ENCODE peak calls at places on chromosomes 6 and 20, in five cellular contexts. M, O, Q, B and C are unnamed samples.

GRCh38 chr20:34891166-34892062 is 15.0 kb downstream of the ACSS2 start:
- DNase-seq in M (no peak), O (no peak), Q (no peak), B (no peak), C (no peak)

GRCh38 chr6:41374618-41375590 is 39.5 kb downstream of the NCR2 start:
- DNase-seq in M (no peak), O (no peak), Q (no peak), B (peak), C (peak)

GRCh38 chr6:29946787-29947186 is 4.5 kb downstream of the HLA-A start:
- DNase-seq in M (no peak), O (no peak), Q (no peak), B (no peak), C (no peak)

GRCh38 chr20:10861619-10862018 is 187.8 kb upstream of the JAG1 start:
- DNase-seq in M (no peak), O (no peak), Q (no peak), B (no peak), C (no peak)

GRCh38 chr6:156782691-156783320 is 5.6 kb downstream of the ARID1B start:
- DNase-seq in M (no peak), O (no peak), Q (no peak), B (no peak), C (no peak)

GRCh38 chr6:35500782-35501181 is 3.9 kb upstream of the TEAD3 start:
- DNase-seq in M (no peak), O (no peak), Q (peak), B (no peak), C (no peak)

GRCh38 chr6:56540950-56541600 is 101.6 kb downstream of the DST start:
- DNase-seq in M (no peak), O (no peak), Q (peak), B (no peak), C (no peak)

GRCh38 chr6:33828764-33829731 is 25.2 kb upstream of the MLN start:
- DNase-seq in M (no peak), O (no peak), Q (peak), B (no peak), C (no peak)

GRCh38 chr20:58599966-58600365 is 51.1 kb upstream of the STX16 start:
- DNase-seq in M (no peak), O (no peak), Q (no peak), B (no peak), C (no peak)

GRCh38 chr20:33433465-33433864 is 10.1 kb downstream of the SNTA1 start:
- DNase-seq in M (no peak), O (no peak), Q (no peak), B (no peak), C (no peak)

GRCh38 chr6:135334169-135334568 is 153.1 kb downstream of the MYB start:
- DNase-seq in M (no peak), O (no peak), Q (no peak), B (no peak), C (no peak)

GRCh38 chr6:138517635-138518034 is 18.3 kb upstream of the NHSL1 start:
- DNase-seq in M (no peak), O (peak), Q (peak), B (peak), C (peak)

GRCh38 chr6:34143884-34144580 is 1.9 kb downstream of the GRM4 start:
- DNase-seq in M (no peak), O (peak), Q (peak), B (peak), C (no peak)

GRCh38 chr20:52154575-52154974 is 37.0 kb downstream of the ZFP64 start:
- DNase-seq in M (no peak), O (no peak), Q (no peak), B (no peak), C (no peak)

GRCh38 chr6:73738367-73739028 is 42.5 kb downstream of the CD109 start:
- DNase-seq in M (no peak), O (no peak), Q (no peak), B (no peak), C (no peak)

GRCh38 chr6:73742433-73742832 is 46.4 kb downstream of the CD109 start:
- DNase-seq in M (no peak), O (no peak), Q (no peak), B (no peak), C (no peak)

GRCh38 chr6:73743556-73743955 is 47.6 kb downstream of the CD109 start:
- DNase-seq in M (no peak), O (no peak), Q (no peak), B (no peak), C (no peak)

GRCh38 chr6:73734843-73735453 is 38.9 kb downstream of the CD109 start:
- DNase-seq in M (no peak), O (no peak), Q (no peak), B (no peak), C (no peak)

GRCh38 chr6:73739097-73739496 is 43.1 kb downstream of the CD109 start:
- DNase-seq in M (no peak), O (no peak), Q (peak), B (no peak), C (no peak)
- TF ChIP-seq TAF1 in M (no peak), O (no peak), Q (no peak), B (no peak), C (no peak)

GRCh38 chr6:6004147-6004995 is 2.4 kb downstream of the NRN1 start:
- DNase-seq in M (no peak), O (no peak), Q (no peak), B (peak), C (no peak)
- TF ChIP-seq TAF1 in M (no peak), O (no peak), Q (no peak), B (no peak), C (no peak)

GRCh38 chr6:24848461-24848860 is 49.7 kb upstream of the ARMH2 start:
- DNase-seq in M (no peak), O (no peak), Q (no peak), B (no peak), C (no peak)

GRCh38 chr6:24845578-24845977 is 46.9 kb upstream of the ARMH2 start:
- DNase-seq in M (no peak), O (no peak), Q (peak), B (no peak), C (no peak)

GRCh38 chr6:24844061-24844460 is 45.3 kb upstream of the ARMH2 start:
- DNase-seq in M (no peak), O (no peak), Q (no peak), B (no peak), C (no peak)

GRCh38 chr6:24847402-24847801 is 48.7 kb upstream of the ARMH2 start:
- DNase-seq in M (no peak), O (no peak), Q (no peak), B (no peak), C (no peak)

DNA sequence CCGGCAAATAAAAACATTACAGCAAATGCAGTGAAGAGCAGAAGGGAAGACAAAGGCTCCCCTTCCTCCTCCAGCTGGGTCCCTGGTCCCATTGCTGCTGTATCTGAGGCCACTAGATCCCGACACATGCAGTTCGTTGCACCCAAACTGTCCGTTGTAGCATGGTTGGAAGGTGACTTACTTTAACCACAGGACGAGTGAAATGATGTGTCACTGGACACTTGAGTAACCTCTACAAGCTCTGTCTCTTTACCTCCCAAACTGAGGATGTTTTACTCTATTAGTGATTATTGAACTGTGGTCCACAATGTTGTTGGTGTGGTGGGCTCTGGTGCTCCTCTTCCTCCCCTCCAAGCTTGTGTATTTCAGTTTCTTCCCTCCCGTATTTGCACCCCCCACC is 46.2 kb upstream of the ARMH2 start:
- DNase-seq in M (no peak), O (no peak), Q (no peak), B (no peak), C (no peak)
- TF ChIP-seq TAF1 in M (no peak), O (no peak), Q (no peak), B (no peak), C (no peak)

GRCh38 chr6:53956068-53956711 is 155.1 kb upstream of the MLIP start:
- DNase-seq in M (peak), O (no peak), Q (peak), B (peak), C (no peak)
- TF ChIP-seq TAF1 in M (no peak), O (no peak), Q (no peak), B (no peak), C (no peak)

GRCh38 chr6:113351183-113351834 is 505.8 kb upstream of the MARCKS start:
- DNase-seq in M (no peak), O (no peak), Q (no peak), B (no peak), C (no peak)

GRCh38 chr6:113343940-113344339 is 513.2 kb upstream of the MARCKS start:
- DNase-seq in M (no peak), O (no peak), Q (no peak), B (no peak), C (no peak)

GRCh38 chr6:113350521-113350920 is 506.6 kb upstream of the MARCKS start:
- DNase-seq in M (no peak), O (no peak), Q (no peak), B (no peak), C (no peak)

GRCh38 chr6:113344969-113345368 is 512.2 kb upstream of the MARCKS start:
- DNase-seq in M (no peak), O (no peak), Q (no peak), B (no peak), C (no peak)

GRCh38 chr6:113347420-113347819 is 509.7 kb upstream of the MARCKS start:
- DNase-seq in M (no peak), O (no peak), Q (no peak), B (no peak), C (no peak)
- TF ChIP-seq TAF1 in M (no peak), O (no peak), Q (no peak), B (no peak), C (no peak)